ENCODE peak calls at places on chromosomes 6 and 20, in eight cellular contexts. L, B, Q, Z, J, R, D and F are unnamed samples.

GRCh38 chr6:134830945-134831344 is 119.0 kb downstream of the ALDH8A1 start:
- DNase-seq in L (no peak), B (no peak), Q (no peak), Z (no peak), J (no peak), R (no peak), D (no peak), F (no peak)

GRCh38 chr6:372336-372911 is 19.1 kb upstream of the IRF4 start:
- DNase-seq in L (no peak), B (no peak), Q (no peak), Z (no peak), J (no peak), R (no peak), D (no peak), F (no peak)

GRCh38 chr6:97440590-97441176 is 157.7 kb upstream of the MMS22L start:
- DNase-seq in L (no peak), B (no peak), Q (peak), Z (no peak), J (no peak), R (no peak), D (no peak), F (peak)

GRCh38 chr6:140567469-140567868 is 1193.0 kb upstream of the CITED2 start:
- DNase-seq in L (no peak), B (no peak), Q (peak), Z (no peak), J (no peak), R (no peak), D (no peak), F (peak)

GRCh38 chr20:51570755-51571469 is 28.4 kb upstream of the NFATC2 start:
- DNase-seq in L (no peak), B (peak), Q (peak), Z (no peak), J (peak), R (no peak), D (no peak), F (peak)

GRCh38 chr6:92577077-92577719 is 842.2 kb downstream of the EPHA7 start:
- DNase-seq in L (no peak), B (no peak), Q (no peak), Z (no peak), J (no peak), R (peak), D (no peak), F (no peak)

GRCh38 chr20:22910287-22910852 is 124.7 kb upstream of the SSTR4 start:
- DNase-seq in L (no peak), B (no peak), Q (no peak), Z (no peak), J (no peak), R (no peak), D (no peak), F (no peak)

GRCh38 chr20:61737346-61737745 is 328.3 kb downstream of the TAF4 start:
- DNase-seq in L (peak), B (no peak), Q (no peak), Z (no peak), J (no peak), R (no peak), D (no peak), F (no peak)

GRCh38 chr6:45327956-45328522 is at the start of gene RUNX2:
- DNase-seq in L (no peak), B (no peak), Q (peak), Z (no peak), J (no peak), R (peak), D (no peak), F (peak)

GRCh38 chr6:77030929-77031674 is 432.2 kb downstream of the HTR1B start:
- DNase-seq in L (no peak), B (no peak), Q (no peak), Z (no peak), J (no peak), R (no peak), D (no peak), F (peak)

GRCh38 chr6:147053311-147053921 is 150.8 kb upstream of the STXBP5 start:
- DNase-seq in L (no peak), B (no peak), Q (peak), Z (no peak), J (no peak), R (no peak), D (no peak), F (peak)

GRCh38 chr6:53238311-53238710 is 89.7 kb upstream of the GCM1 start:
- DNase-seq in L (no peak), B (no peak), Q (no peak), Z (no peak), J (no peak), R (no peak), D (no peak), F (no peak)

GRCh38 chr6:153117986-153118886 is 12.8 kb downstream of the RGS17 start:
- DNase-seq in L (no peak), B (no peak), Q (peak), Z (no peak), J (no peak), R (peak), D (no peak), F (peak)

GRCh38 chr6:118542184-118542952 is 5.7 kb upstream of the PLN start:
- DNase-seq in L (no peak), B (no peak), Q (peak), Z (no peak), J (no peak), R (peak), D (no peak), F (peak)

GRCh38 chr6:168184701-168185100 is 105.7 kb upstream of the FRMD1 start:
- DNase-seq in L (no peak), B (no peak), Q (no peak), Z (no peak), J (no peak), R (no peak), D (no peak), F (no peak)

GRCh38 chr20:9616455-9616805 is 102.0 kb downstream of the LAMP5 start:
- DNase-seq in L (no peak), B (no peak), Q (no peak), Z (no peak), J (no peak), R (no peak), D (no peak), F (no peak)

GRCh38 chr6:113854531-113855499 is 2.3 kb upstream of the MARCKS start:
- DNase-seq in L (peak), B (peak), Q (peak), Z (peak), J (peak), R (peak), D (no peak), F (peak)

GRCh38 chr6:169935348-169935718 is 183.9 kb downstream of the ERMARD start:
- DNase-seq in L (no peak), B (no peak), Q (no peak), Z (no peak), J (no peak), R (no peak), D (no peak), F (no peak)

GRCh38 chr20:61829526-61829925 is 236.2 kb downstream of the TAF4 start:
- DNase-seq in L (no peak), B (no peak), Q (no peak), Z (no peak), J (no peak), R (no peak), D (no peak), F (no peak)

GRCh38 chr20:62506087-62506486 is 30.3 kb upstream of the GATA5 start:
- DNase-seq in L (no peak), B (no peak), Q (no peak), Z (no peak), J (no peak), R (no peak), D (no peak), F (no peak)

GRCh38 chr20:37342231-37343177 is 3.4 kb upstream of the SRC start:
- DNase-seq in L (no peak), B (no peak), Q (no peak), Z (no peak), J (no peak), R (peak), D (no peak), F (no peak)

GRCh38 chr6:53808302-53808881 is 13.6 kb downstream of the LRRC1 start:
- DNase-seq in L (no peak), B (no peak), Q (no peak), Z (no peak), J (no peak), R (no peak), D (no peak), F (no peak)

GRCh38 chr6:28003059-28003458 is 46.0 kb downstream of the OR2B6 start:
- DNase-seq in L (no peak), B (no peak), Q (no peak), Z (no peak), J (no peak), R (no peak), D (no peak), F (no peak)

GRCh38 chr6:5990776-5991175 is 15.9 kb downstream of the NRN1 start:
- DNase-seq in L (no peak), B (no peak), Q (no peak), Z (no peak), J (no peak), R (no peak), D (no peak), F (no peak)

GRCh38 chr20:50013976-50014375 is 31.2 kb downstream of the SNAI1 start:
- DNase-seq in L (no peak), B (no peak), Q (no peak), Z (no peak), J (no peak), R (peak), D (no peak), F (no peak)

GRCh38 chr6:29112135-29112534 is 4.3 kb downstream of the OR2J3 start:
- DNase-seq in L (no peak), B (no peak), Q (no peak), Z (no peak), J (no peak), R (no peak), D (no peak), F (no peak)

GRCh38 chr6:87653074-87653962 is 48.7 kb downstream of the AKIRIN2 start:
- DNase-seq in L (no peak), B (no peak), Q (no peak), Z (no peak), J (no peak), R (no peak), D (no peak), F (no peak)

GRCh38 chr20:6685181-6685582 is 82.3 kb upstream of the BMP2 start:
- DNase-seq in L (no peak), B (no peak), Q (no peak), Z (no peak), J (no peak), R (no peak), D (no peak), F (peak)

GRCh38 chr6:33061987-33062386 is 11.5 kb downstream of the HLA-DPA1 start:
- DNase-seq in L (no peak), B (no peak), Q (peak), Z (no peak), J (no peak), R (no peak), D (no peak), F (peak)

GRCh38 chr6:68747110-68747509 is 112.0 kb downstream of the ADGRB3 start:
- DNase-seq in L (no peak), B (no peak), Q (no peak), Z (no peak), J (no peak), R (no peak), D (no peak), F (no peak)

GRCh38 chr6:1576711-1577110 is 33.0 kb upstream of the FOXC1 start:
- DNase-seq in L (no peak), B (no peak), Q (no peak), Z (no peak), J (no peak), R (no peak), D (no peak), F (no peak)

GRCh38 chr6:126180585-126180984 is 159.3 kb upstream of the CENPW start:
- DNase-seq in L (no peak), B (no peak), Q (peak), Z (no peak), J (no peak), R (peak), D (no peak), F (peak)

GRCh38 chr6:40807484-40807883 is 220.3 kb upstream of the LRFN2 start:
- DNase-seq in L (no peak), B (no peak), Q (no peak), Z (no peak), J (no peak), R (no peak), D (no peak), F (peak)

GRCh38 chr20:33929917-33930316 is 63.8 kb upstream of the RALY start:
- DNase-seq in L (no peak), B (no peak), Q (no peak), Z (no peak), J (no peak), R (no peak), D (no peak), F (no peak)

GRCh38 chr6:160013987-160014868 is 45.3 kb downstream of the IGF2R start:
- DNase-seq in L (no peak), B (no peak), Q (no peak), Z (no peak), J (no peak), R (peak), D (peak), F (peak)

GRCh38 chr20:63738687-63739128 is 868 bp upstream of the SLC2A4RG start:
- DNase-seq in L (peak), B (peak), Q (no peak), Z (peak), J (peak), R (no peak), D (peak), F (peak)
- H3K4me3 ChIP-seq in L (peak), B (peak), Q (no peak), Z (peak), J (peak), R (no peak), D (peak), F (no peak)

GRCh38 chr6:116251568-116252384 is 2.1 kb downstream of the TSPYL4 start:
- DNase-seq in L (no peak), B (no peak), Q (peak), Z (no peak), J (no peak), R (peak), D (no peak), F (peak)

GRCh38 chr6:116253505-116254296 is at the start of gene TSPYL4:
- DNase-seq in L (peak), B (peak), Q (peak), Z (peak), J (peak), R (peak), D (peak), F (peak)

GRCh38 chr6:116254297-116254724 is 436 bp upstream of the TSPYL4 start:
- DNase-seq in L (no peak), B (no peak), Q (no peak), Z (no peak), J (no peak), R (no peak), D (no peak), F (no peak)

GRCh38 chr6:116255246-116255800 is 1.4 kb upstream of the TSPYL4 start:
- DNase-seq in L (no peak), B (no peak), Q (no peak), Z (no peak), J (no peak), R (no peak), D (no peak), F (peak)

GRCh38 chr6:116253188-116253504 is 729 bp downstream of the TSPYL4 start:
- DNase-seq in L (no peak), B (no peak), Q (no peak), Z (no peak), J (no peak), R (peak), D (no peak), F (no peak)
- H3K4me3 ChIP-seq in L (peak), B (peak), Q (peak), Z (peak), J (peak), R (peak), D (peak), F (peak)

DNA sequence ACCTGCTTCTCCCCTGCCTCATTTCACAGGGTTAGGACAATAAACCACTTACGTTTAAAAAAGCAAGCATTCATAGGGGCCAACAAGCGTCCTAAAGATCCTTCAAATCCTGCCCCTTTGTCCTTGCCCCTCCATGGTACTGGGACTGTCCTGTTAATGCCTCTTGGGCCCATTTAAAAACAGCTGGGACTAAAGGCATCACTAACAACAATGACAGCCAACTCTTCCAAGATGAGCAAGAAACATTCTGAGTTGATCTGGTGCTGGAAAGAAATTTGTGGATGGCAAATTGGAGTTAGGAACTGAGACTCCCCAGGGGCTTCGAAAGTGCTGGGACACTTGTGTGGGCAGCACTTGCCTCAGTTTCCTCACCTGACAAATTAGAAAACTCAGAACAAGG is 93.4 kb downstream of the ZMYND8 start:
- DNase-seq in L (no peak), B (no peak), Q (no peak), Z (no peak), J (no peak), R (no peak), D (no peak), F (no peak)
- H3K4me3 ChIP-seq in L (no peak), B (no peak), Q (no peak), Z (no peak), J (no peak), R (no peak), D (no peak), F (no peak)

DNA sequence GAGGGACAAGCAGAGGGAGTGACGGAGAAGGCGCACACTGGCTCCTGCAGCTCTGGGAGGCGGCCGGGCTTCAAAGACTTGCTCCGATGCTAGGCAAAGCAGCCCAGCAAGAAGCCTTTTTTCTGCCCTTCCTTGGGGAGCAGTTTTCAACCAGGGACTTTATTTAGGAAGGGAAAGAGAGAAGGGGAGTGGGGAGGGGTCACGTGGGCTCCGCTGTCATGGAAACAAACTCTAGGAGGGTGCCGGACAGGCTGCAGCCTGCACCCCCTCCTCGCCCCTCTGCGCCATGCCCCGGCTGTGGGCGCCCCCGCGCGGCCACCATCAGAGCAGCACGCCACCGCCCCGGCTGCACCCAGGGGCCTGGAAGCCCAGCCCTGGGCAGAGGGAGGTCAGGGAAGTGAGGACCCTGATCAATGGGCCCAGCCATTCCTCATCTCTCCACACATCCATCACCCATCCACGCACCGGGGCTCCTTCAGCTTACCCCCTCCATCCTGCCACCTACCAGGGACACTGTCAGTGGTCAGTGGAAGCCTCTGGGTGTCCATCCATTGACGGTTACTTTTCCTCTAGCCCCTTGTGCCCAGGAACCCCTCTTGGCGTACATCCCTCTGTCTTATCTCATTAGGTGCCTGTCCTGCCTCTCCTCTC is 66.6 kb upstream of the CCDC167 start:
- DNase-seq in L (peak), B (peak), Q (peak), Z (peak), J (peak), R (peak), D (peak), F (peak)
- H3K4me3 ChIP-seq in L (peak), B (peak), Q (peak), Z (peak), J (peak), R (peak), D (peak), F (peak)

GRCh38 chr20:64047968-64048401 is 1.5 kb downstream of the SOX18 start:
- DNase-seq in L (no peak), B (no peak), Q (no peak), Z (no peak), J (no peak), R (peak), D (no peak), F (no peak)

GRCh38 chr20:64047046-64047389 is 2.4 kb downstream of the SOX18 start:
- DNase-seq in L (no peak), B (no peak), Q (no peak), Z (no peak), J (no peak), R (no peak), D (no peak), F (no peak)

GRCh38 chr20:64049060-64049886 is at the start of gene SOX18:
- DNase-seq in L (no peak), B (peak), Q (peak), Z (no peak), J (peak), R (peak), D (no peak), F (peak)

GRCh38 chr20:64049887-64050260 is 435 bp upstream of the SOX18 start:
- DNase-seq in L (no peak), B (peak), Q (no peak), Z (no peak), J (peak), R (peak), D (no peak), F (no peak)

GRCh38 chr20:64048402-64049044 is 916 bp downstream of the SOX18 start:
- DNase-seq in L (no peak), B (no peak), Q (no peak), Z (no peak), J (no peak), R (peak), D (no peak), F (no peak)
- H3K4me3 ChIP-seq in L (peak), B (peak), Q (no peak), Z (peak), J (peak), R (peak), D (no peak), F (no peak)

GRCh38 chr20:56517641-56518040 is 6.9 kb upstream of the FAM209A start:
- DNase-seq in L (no peak), B (no peak), Q (no peak), Z (no peak), J (no peak), R (no peak), D (no peak), F (no peak)
- H3K4me3 ChIP-seq in L (no peak), B (no peak), Q (no peak), Z (no peak), J (no peak), R (no peak), D (no peak), F (no peak)